ENCODE peak calls at places on chromosomes 11 and 22, in six cellular contexts. O is Peyer's patch, P is H9, H is astrocyte of the cerebellum, N is AG09319, Q is GM13976. W is an unnamed sample.

GRCh38 chr11:122937978-122938377 is 43.7 kb downstream of the BSX start:
- DNase-seq in O (no peak), P (no peak), H (no peak), N (no peak), Q (no peak), W (no peak)

GRCh38 chr11:17734986-17735822 is 623 bp downstream of the KCNC1 start:
- DNase-seq in O (no peak), P (peak), H (peak), N (peak), Q (peak), W (peak)

GRCh38 chr22:40665312-40665711 is 14.0 kb upstream of the MCHR1 start:
- DNase-seq in O (no peak), P (no peak), H (no peak), N (peak), Q (no peak), W (no peak)

GRCh38 chr22:24120029-24120428 is 61.3 kb upstream of the SUSD2 start:
- DNase-seq in O (no peak), P (no peak), H (no peak), N (no peak), Q (no peak), W (no peak)

GRCh38 chr22:49515486-49515885 is 312.2 kb downstream of the BRD1 start:
- DNase-seq in O (no peak), P (peak), H (no peak), N (no peak), Q (no peak), W (no peak)

GRCh38 chr11:121349790-121350189 is 57.2 kb downstream of the SC5D start:
- DNase-seq in O (no peak), P (no peak), H (no peak), N (no peak), Q (no peak), W (no peak)

GRCh38 chr11:118911880-118912741 is 13.6 kb downstream of the BCL9L start:
- DNase-seq in O (no peak), P (peak), H (peak), N (no peak), Q (no peak), W (no peak)

GRCh38 chr11:102006835-102007566 is 40.2 kb upstream of the CFAP300 start:
- DNase-seq in O (no peak), P (no peak), H (no peak), N (no peak), Q (no peak), W (no peak)

GRCh38 chr22:44673406-44673805 is 28.6 kb upstream of the PRR5 start:
- DNase-seq in O (no peak), P (no peak), H (no peak), N (no peak), Q (no peak), W (no peak)

GRCh38 chr11:116312560-116313340 is 460.0 kb downstream of the BUD13 start:
- DNase-seq in O (peak), P (no peak), H (peak), N (no peak), Q (no peak), W (no peak)

GRCh38 chr22:41619979-41620645 is 731 bp downstream of the DESI1 start:
- DNase-seq in O (peak), P (peak), H (no peak), N (no peak), Q (no peak), W (peak)

GRCh38 chr11:94171693-94172440 is 43.2 kb downstream of the PANX1 start:
- DNase-seq in O (peak), P (peak), H (peak), N (no peak), Q (peak), W (peak)

GRCh38 chr22:31102441-31103081 is 4.8 kb downstream of the SELENOM start:
- DNase-seq in O (peak), P (no peak), H (no peak), N (peak), Q (no peak), W (no peak)

GRCh38 chr11:132115454-132115853 is 745.0 kb downstream of the NTM start:
- DNase-seq in O (no peak), P (peak), H (no peak), N (no peak), Q (no peak), W (no peak)

GRCh38 chr22:31139866-31140716 is at the start of gene PLA2G3:
- DNase-seq in O (no peak), P (peak), H (peak), N (no peak), Q (peak), W (no peak)

GRCh38 chr11:62315416-62315815 is 16.5 kb upstream of the SCGB1D4 start:
- DNase-seq in O (no peak), P (peak), H (no peak), N (no peak), Q (no peak), W (no peak)

GRCh38 chr11:20367313-20367948 is 3.9 kb downstream of the HTATIP2 start:
- DNase-seq in O (no peak), P (no peak), H (peak), N (peak), Q (no peak), W (no peak)

GRCh38 chr11:33912405-33913361 is 20.8 kb upstream of the LMO2 start:
- DNase-seq in O (no peak), P (no peak), H (peak), N (peak), Q (peak), W (peak)

GRCh38 chr11:125110996-125111340 is 458 bp downstream of the TMEM218 start:
- DNase-seq in O (no peak), P (no peak), H (no peak), N (no peak), Q (no peak), W (no peak)

GRCh38 chr11:58222730-58223129 is 6.0 kb downstream of the OR10Q1 start:
- DNase-seq in O (no peak), P (no peak), H (no peak), N (no peak), Q (no peak), W (no peak)

GRCh38 chr11:12066056-12066798 is 44.2 kb upstream of the MICAL2 start:
- DNase-seq in O (no peak), P (no peak), H (no peak), N (no peak), Q (no peak), W (no peak)

GRCh38 chr11:113022267-113022666 is 61.0 kb downstream of the NCAM1 start:
- DNase-seq in O (no peak), P (no peak), H (no peak), N (no peak), Q (no peak), W (no peak)

GRCh38 chr22:38299001-38299651 is 18.1 kb downstream of the CSNK1E start:
- DNase-seq in O (no peak), P (no peak), H (no peak), N (no peak), Q (no peak), W (no peak)

GRCh38 chr11:110296226-110297081 is at the start of gene RDX:
- DNase-seq in O (peak), P (peak), H (peak), N (peak), Q (peak), W (peak)

GRCh38 chr11:2392241-2392959 is 8.2 kb upstream of the TSSC4 start:
- DNase-seq in O (no peak), P (no peak), H (no peak), N (no peak), Q (no peak), W (no peak)

GRCh38 chr11:63549411-63549810 is 12.8 kb downstream of the PLAAT4 start:
- DNase-seq in O (no peak), P (no peak), H (no peak), N (no peak), Q (no peak), W (no peak)

GRCh38 chr11:13016415-13016814 is 7.3 kb downstream of the RASSF10 start:
- DNase-seq in O (no peak), P (no peak), H (no peak), N (no peak), Q (no peak), W (no peak)

GRCh38 chr11:118109231-118109630 is 22.5 kb upstream of the SMIM35 start:
- DNase-seq in O (no peak), P (no peak), H (no peak), N (no peak), Q (no peak), W (no peak)

GRCh38 chr11:96075532-96075959 is 151.6 kb upstream of the MTMR2 start:
- DNase-seq in O (no peak), P (no peak), H (peak), N (no peak), Q (peak), W (peak)

GRCh38 chr22:23153994-23154393 is 8.7 kb downstream of the RAB36 start:
- DNase-seq in O (no peak), P (no peak), H (no peak), N (no peak), Q (no peak), W (no peak)

DNA sequence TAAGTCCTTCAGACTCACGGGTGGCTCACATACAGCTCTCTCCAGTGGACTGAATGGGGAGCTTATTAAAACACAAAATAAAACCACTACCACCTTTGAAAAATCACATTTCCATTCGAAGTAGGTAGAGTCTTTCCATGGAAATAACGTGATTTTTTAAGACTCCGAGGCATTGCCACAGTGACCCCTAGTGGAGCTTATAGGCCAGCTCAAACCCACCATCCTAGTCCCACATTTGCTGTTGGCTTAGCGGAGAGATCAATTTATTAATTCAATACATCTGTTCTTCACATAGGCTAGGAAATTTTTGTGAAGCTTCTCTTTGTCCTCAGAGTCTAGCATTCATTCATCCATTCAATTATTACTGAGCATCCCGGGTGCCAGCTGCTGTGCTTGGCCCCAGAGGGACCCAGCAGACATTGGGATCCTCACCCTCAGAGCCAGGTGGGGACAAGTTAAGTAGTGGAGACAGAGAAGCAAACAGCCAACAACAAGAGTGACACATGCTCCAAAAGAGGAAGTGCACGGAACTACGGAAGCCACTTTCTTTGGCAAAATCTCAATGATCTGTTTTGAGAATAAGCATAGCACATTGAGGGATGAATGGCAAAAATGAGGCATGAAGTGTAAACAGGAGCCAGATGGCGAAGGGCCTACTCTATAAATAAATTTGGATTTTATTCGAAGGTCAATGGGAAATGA is 10.2 kb upstream of the P4HA3 start:
- DNase-seq in O (no peak), P (no peak), H (peak), N (no peak), Q (peak), W (no peak)
- TF ChIP-seq CTCF in O (peak), P (peak), H (peak), N (peak), Q (peak), W (peak)

DNA sequence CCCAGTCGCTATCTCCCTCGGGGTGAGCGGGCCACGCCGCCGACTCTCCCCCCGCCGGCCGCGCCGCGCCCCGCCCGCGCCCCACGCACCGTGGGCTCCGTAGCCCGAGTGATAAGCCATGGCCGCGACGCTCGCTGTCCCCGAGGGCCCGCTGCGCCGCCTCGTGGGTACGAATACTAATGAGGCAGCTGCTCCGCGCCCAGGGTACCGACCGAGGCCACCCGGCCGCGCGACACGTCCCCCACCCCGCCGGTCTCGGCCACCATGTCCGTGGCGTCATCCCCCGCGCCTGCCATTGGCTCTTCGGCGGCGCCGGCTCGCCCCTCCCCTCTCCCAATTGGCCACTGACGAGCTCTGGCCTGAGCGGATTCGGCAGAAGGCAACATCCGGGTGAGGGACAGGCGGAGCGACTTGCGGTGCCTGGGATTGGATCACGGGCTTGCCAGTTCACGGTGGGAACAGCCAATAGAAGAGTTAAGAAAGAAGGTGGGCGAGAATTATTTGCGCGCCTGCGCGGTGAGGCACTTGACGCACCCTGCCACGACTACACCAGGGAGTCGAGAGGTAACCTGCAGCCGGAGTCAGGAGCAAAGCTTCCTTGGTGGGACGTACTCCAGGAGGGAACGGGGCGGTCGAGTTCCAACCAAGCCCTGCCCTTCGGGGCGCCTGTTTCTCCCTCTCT is at the start of gene YIF1A:
- DNase-seq in O (peak), P (peak), H (peak), N (peak), Q (peak), W (peak)
- TF ChIP-seq CTCF in O (peak), P (no peak), H (no peak), N (no peak), Q (no peak), W (no peak)

DNA sequence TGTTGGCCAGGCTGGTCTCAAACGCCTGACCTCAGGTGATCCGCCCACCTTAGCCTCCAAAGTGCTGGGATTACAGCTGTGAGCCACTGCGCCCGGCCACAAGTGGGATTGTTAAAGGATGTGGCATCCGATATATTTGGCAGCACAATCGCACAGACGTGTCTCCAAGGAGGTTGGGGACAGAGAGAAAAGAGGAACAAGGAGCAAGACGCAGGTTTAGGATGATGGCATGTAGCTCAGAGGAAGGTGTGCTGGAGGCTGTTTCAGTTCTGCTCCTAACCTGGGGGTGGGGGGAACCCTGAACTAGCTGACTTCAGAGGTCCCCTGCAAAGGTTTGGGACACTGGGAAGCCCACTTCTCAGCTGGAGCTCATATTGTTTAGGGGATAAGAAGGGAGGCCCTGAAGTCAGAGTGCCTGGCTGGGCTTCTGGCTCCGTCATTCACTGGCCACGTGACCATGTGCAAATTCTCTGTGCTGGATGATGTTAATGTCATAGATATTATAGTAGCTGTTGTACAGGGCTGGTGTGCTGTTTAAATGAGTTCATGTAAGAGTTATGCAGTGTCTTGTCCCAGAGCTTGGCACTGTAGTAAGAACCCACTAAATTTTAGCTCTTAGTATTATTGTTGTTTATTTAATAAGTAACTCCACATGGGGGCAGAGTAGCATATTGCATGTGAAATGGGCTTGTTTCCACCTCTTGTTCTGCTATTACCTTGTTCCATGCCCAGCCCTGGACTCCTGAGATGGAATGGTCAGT is 129.7 kb downstream of the ST3GAL4 start:
- DNase-seq in O (no peak), P (no peak), H (no peak), N (peak), Q (no peak), W (peak)
- TF ChIP-seq CTCF in O (no peak), P (no peak), H (no peak), N (peak), Q (no peak), W (no peak)

DNA sequence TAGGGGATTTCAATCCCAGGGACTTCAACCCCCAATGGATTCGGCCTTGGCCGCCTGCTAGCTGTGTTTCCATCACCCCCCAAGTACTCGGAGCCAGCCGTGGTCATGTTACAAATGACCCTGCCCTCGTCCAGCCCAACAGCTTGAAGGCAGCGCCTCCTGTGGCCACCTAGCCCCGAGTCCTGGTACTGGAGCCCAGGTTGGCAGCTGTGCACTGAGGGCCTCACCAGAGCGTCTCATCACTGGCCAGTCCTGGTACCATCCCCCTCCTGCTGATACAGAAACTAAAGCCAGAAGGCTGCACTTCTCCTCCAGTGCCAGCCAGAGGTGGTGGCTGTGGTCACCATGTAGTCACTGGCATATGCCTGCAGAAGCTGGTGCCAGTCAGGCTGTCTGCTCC is 44.9 kb upstream of the FADD start:
- DNase-seq in O (no peak), P (peak), H (no peak), N (no peak), Q (no peak), W (no peak)
- TF ChIP-seq CTCF in O (no peak), P (peak), H (peak), N (peak), Q (peak), W (no peak)

W was measured in GM10248.